ENCODE peak calls at places on chromosomes 5 and 9, in five cellular contexts. P is mesenchymal stem cell, K is H9, H is H1, W is neuronal stem cell. Y is an unnamed sample.

GRCh38 chr5:117652001-117652639 is 1077.5 kb upstream of the SEMA6A start:
- DNase-seq in P (no peak), K (no peak), H (no peak), W (no peak), Y (no peak)

GRCh38 chr9:113533335-113534225 is 70.1 kb downstream of the RGS3 start:
- DNase-seq in P (no peak), K (no peak), H (no peak), W (no peak), Y (no peak)

GRCh38 chr5:37002176-37002751 is 125.7 kb downstream of the NIPBL start:
- DNase-seq in P (no peak), K (no peak), H (no peak), W (no peak), Y (peak; percentile 28)

GRCh38 chr5:16043349-16043748 is 136.2 kb downstream of the MARCHF11 start:
- DNase-seq in P (no peak), K (no peak), H (no peak), W (no peak), Y (no peak)

GRCh38 chr5:146560205-146560812 is 44.3 kb upstream of the GPR151 start:
- DNase-seq in P (peak; percentile 22), K (no peak), H (no peak), W (no peak), Y (peak; percentile 69)

GRCh38 chr9:124222918-124223720 is 34.6 kb upstream of the NEK6 start:
- DNase-seq in P (peak; percentile 51), K (no peak), H (no peak), W (no peak), Y (no peak)

GRCh38 chr5:53549792-53550191 is 10.6 kb upstream of the NDUFS4 start:
- DNase-seq in P (no peak), K (no peak), H (no peak), W (no peak), Y (no peak)

GRCh38 chr9:127344373-127344995 is 52.5 kb upstream of the SLC2A8 start:
- DNase-seq in P (peak; percentile 38), K (no peak), H (no peak), W (no peak), Y (peak; percentile 68)

GRCh38 chr5:66655395-66656324 is 59.5 kb downstream of the MAST4 start:
- DNase-seq in P (no peak), K (no peak), H (no peak), W (no peak), Y (peak; percentile 57)

GRCh38 chr5:103894882-103895281 is 332.3 kb upstream of the NUDT12 start:
- DNase-seq in P (no peak), K (no peak), H (peak; percentile 17), W (peak; percentile 15), Y (no peak)

GRCh38 chr5:103886826-103887225 is 324.2 kb upstream of the NUDT12 start:
- DNase-seq in P (no peak), K (no peak), H (no peak), W (no peak), Y (no peak)

GRCh38 chr5:103890313-103890712 is 327.7 kb upstream of the NUDT12 start:
- DNase-seq in P (no peak), K (no peak), H (no peak), W (no peak), Y (no peak)

GRCh38 chr5:103891151-103891550 is 328.6 kb upstream of the NUDT12 start:
- DNase-seq in P (no peak), K (no peak), H (no peak), W (no peak), Y (no peak)

DNA sequence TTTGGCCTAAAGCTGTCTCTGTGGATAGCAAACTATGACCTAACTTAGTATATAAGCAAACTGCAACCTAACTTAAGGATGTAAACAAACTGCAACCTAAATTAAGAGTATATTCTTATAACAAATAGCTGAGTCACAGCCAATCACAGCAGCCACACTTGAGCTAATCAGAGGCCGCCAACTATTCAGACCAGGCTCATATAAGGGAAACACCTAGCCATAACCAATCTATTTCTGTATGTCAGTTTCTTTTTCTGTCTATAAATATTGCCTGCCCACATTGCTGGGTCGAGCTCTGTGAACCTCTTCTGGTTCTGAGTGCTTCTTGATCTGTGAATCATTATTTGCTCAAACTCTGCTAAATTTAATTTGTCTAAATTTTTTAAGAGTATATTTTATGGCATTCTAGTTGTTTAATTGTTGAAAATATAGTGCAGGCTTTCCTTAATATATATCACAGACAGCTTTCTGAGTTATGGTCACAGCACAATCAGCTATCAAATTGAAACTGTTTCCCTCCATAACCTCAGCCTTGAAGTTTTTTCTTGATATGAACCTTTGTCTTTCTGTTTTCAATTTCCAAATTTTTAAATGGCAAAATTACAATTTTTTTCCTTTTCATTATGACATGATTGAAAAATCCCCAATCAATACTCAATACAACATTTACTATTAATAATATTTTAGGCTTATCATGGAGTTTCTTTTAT is 327.1 kb upstream of the NUDT12 start:
- DNase-seq in P (no peak), K (no peak), H (no peak), W (no peak), Y (no peak)
- H2BK12ac ChIP-seq in P (no peak overlapping the region), K (no peak overlapping the region), H (no peak overlapping the region), W (no peak overlapping the region), Y (no peak overlapping the region)

GRCh38 chr5:76978869-76979268 is 26.0 kb downstream of the CRHBP start:
- DNase-seq in P (no peak), K (no peak), H (no peak), W (no peak), Y (no peak)

GRCh38 chr5:76986828-76987526 is 34.1 kb downstream of the CRHBP start:
- DNase-seq in P (no peak), K (no peak), H (no peak), W (no peak), Y (no peak)

GRCh38 chr5:76980518-76981144 is 27.8 kb downstream of the CRHBP start:
- DNase-seq in P (no peak), K (no peak), H (no peak), W (no peak), Y (no peak)

GRCh38 chr5:76982450-76982849 is 29.6 kb downstream of the CRHBP start:
- DNase-seq in P (no peak), K (no peak), H (no peak), W (no peak), Y (no peak)

DNA sequence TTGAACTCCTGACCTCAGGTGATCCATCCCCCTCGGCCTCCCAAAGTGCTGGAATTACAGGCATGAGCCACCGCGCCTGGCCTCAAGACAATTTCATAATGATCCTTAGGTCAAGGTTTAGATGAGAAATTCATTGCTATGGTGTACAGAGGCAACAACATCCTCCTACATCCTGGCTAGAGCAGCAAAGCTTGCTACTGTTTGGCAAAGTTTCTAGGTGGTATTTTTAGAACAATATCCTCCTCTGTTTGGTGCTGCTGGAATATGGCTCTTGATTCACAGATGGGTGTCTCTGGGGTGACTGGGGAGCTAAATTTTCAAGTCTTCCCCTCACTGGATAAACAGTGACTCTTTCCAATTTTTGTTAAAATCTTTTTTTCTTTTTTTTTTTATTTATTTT is 30.6 kb downstream of the CRHBP start:
- DNase-seq in P (no peak), K (no peak), H (no peak), W (no peak), Y (no peak)
- H2AK5ac ChIP-seq in P (no peak overlapping the region), K (no peak overlapping the region), H (no peak overlapping the region), W (no peak overlapping the region), Y (no peak overlapping the region)

GRCh38 chr5:123936548-123936947 is 424.6 kb downstream of the CSNK1G3 start:
- DNase-seq in P (no peak), K (no peak), H (no peak), W (no peak), Y (no peak)
- H3K14ac ChIP-seq in P (no peak overlapping the region), K (no peak overlapping the region), H (no peak overlapping the region), W (no peak overlapping the region), Y (no peak overlapping the region)

GRCh38 chr5:32067774-32068173 is 106.3 kb downstream of the GOLPH3 start:
- DNase-seq in P (no peak), K (no peak), H (no peak), W (no peak), Y (no peak)
- H2BK12ac ChIP-seq in P (no peak overlapping the region), K (no peak overlapping the region), H (no peak overlapping the region), W (no peak overlapping the region), Y (no peak overlapping the region)

GRCh38 chr5:17156463-17156862 is 61.0 kb upstream of the BASP1 start:
- DNase-seq in P (no peak), K (no peak), H (no peak), W (no peak), Y (no peak)
- H2AK5ac ChIP-seq in P (no peak overlapping the region), K (no peak overlapping the region), H (no peak overlapping the region), W (no peak overlapping the region), Y (no peak overlapping the region)

DNA sequence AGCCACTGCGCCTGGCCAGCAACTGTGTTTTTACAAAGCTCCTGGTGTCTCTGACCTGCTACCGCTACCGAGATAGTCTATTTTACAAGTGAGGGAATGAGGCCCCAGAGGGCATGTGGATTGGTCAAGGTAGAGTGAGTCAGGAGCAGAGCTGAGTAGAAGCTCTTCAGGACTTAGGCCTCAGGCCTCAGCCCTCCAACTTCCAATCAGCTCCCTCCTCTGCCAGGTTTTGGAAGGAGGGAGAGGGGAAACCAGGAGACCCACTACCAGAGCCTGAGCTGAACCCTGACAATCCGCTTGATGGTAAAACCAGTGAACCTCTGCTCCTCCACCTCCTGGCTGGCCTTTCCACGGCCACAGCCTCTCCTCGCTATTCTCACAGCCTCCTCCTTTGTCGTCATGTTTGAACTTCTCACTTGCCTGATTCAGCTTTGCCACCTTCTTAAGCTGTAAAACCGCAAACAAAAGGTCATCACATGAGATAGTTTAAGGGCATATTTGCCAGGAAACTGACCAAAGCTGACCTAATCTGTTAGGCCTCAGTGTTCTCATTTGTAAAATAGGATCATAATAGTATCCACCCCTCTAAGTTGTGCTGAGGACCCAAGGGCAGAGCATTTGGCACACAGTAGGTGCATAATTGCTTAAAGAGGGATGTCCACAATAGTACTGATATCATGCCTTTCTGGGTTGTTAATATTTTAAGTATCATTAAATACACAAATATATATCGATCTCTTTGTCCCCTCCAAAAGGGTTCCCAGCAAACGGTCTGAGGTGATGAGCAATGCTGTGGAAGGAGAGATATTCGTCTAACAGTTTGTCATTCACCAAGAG is 1.7 kb downstream of the TRAF1 start:
- DNase-seq in P (no peak), K (no peak), H (no peak), W (no peak), Y (no peak)
- H3K14ac ChIP-seq in P (no peak overlapping the region), K (no peak overlapping the region), H (no peak overlapping the region), W (no peak overlapping the region), Y (no peak overlapping the region)

Y was measured in trophoblast cell.